ENCODE peak calls at places on chromosomes 11 and 22, in five cellular contexts. G is stomach; P is left colon; F is activated CD4-positive, alpha-beta T cell treated with anti-CD3 and anti-CD28 coated beads for 48 hours; W is body of pancreas. B is an unnamed sample.

GRCh38 chr11:10575346-10575745 is 6.9 kb upstream of the LYVE1 start:
- DNase-seq in W (no peak), F (no peak), G (no peak), P (no peak), B (no peak)

GRCh38 chr11:126161146-126161458 is 50.3 kb downstream of the RPUSD4 start:
- DNase-seq in W (no peak), P (no peak), G (no peak), F (no peak), B (no peak)

GRCh38 chr11:1825039-1825740 is 9.6 kb upstream of the SYT8 start:
- DNase-seq in W (peak), F (peak), G (peak), P (peak), B (peak)

GRCh38 chr22:27764722-27765236 is 36.8 kb downstream of the MN1 start:
- DNase-seq in G (no peak), P (no peak), W (no peak), F (no peak), B (no peak)

GRCh38 chr22:26894766-26895485 is 237.5 kb downstream of the MIAT start:
- DNase-seq in F (peak), W (no peak), G (no peak), P (no peak), B (no peak)

GRCh38 chr11:61698173-61698965 is 18.2 kb downstream of the DAGLA start:
- DNase-seq in G (no peak), F (no peak), P (no peak), W (no peak), B (no peak)

GRCh38 chr11:131486100-131486499 is 115.7 kb downstream of the NTM start:
- DNase-seq in F (no peak), G (no peak), W (no peak), P (no peak), B (no peak)

GRCh38 chr11:44339530-44339883 is 29.6 kb upstream of the ALX4 start:
- DNase-seq in G (no peak), F (no peak), P (no peak), W (no peak), B (no peak)

GRCh38 chr11:79940976-79941735 is 500.3 kb upstream of the TENM4 start:
- DNase-seq in G (no peak), P (no peak), W (no peak), F (no peak), B (no peak)

GRCh38 chr11:64448599-64449380 is 89.8 kb downstream of the RPS6KA4 start:
- DNase-seq in F (peak), W (peak), P (peak), G (peak), B (peak)

GRCh38 chr11:61080526-61080925 is 21.8 kb upstream of the CD5 start:
- DNase-seq in F (no peak), P (no peak), G (no peak), W (no peak), B (no peak)

GRCh38 chr11:4881188-4881587 is 512 bp upstream of the OR51T1 start:
- DNase-seq in G (no peak), P (no peak), W (no peak), F (no peak), B (no peak)

GRCh38 chr22:16793831-16794230 is 31.4 kb downstream of the XKR3 start:
- DNase-seq in G (no peak), P (no peak), W (no peak), F (no peak), B (no peak)

GRCh38 chr11:57641426-57641825 is 8.3 kb downstream of the YPEL4 start:
- DNase-seq in W (no peak), F (no peak), G (no peak), P (no peak), B (peak)

GRCh38 chr11:113401718-113402117 is 14.1 kb downstream of the ANKK1 start:
- DNase-seq in F (no peak), P (peak), W (peak), G (peak), B (no peak)

GRCh38 chr11:94766656-94767291 is 1.4 kb upstream of the AMOTL1 start:
- DNase-seq in W (no peak), F (no peak), G (no peak), P (no peak), B (no peak)

GRCh38 chr11:73308963-73309960 is 1.2 kb downstream of the ARHGEF17 start:
- DNase-seq in P (peak), G (peak), W (peak), F (no peak), B (no peak)

GRCh38 chr11:75388386-75389275 is 10.7 kb upstream of the RPS3 start:
- DNase-seq in P (peak), F (peak), G (peak), W (peak), B (peak)

GRCh38 chr11:373716-374551 is 4.6 kb downstream of the B4GALNT4 start:
- DNase-seq in W (no peak), P (no peak), F (no peak), G (no peak), B (no peak)

GRCh38 chr22:49026476-49027121 is 801.1 kb downstream of the BRD1 start:
- DNase-seq in F (peak), G (no peak), P (no peak), W (no peak), B (no peak)

GRCh38 chr11:111976614-111977140 is 39.5 kb downstream of the DIXDC1 start:
- DNase-seq in F (no peak), W (no peak), G (no peak), P (no peak), B (no peak)

GRCh38 chr22:50315289-50316113 is 8.1 kb upstream of the PLXNB2 start:
- DNase-seq in G (no peak), W (no peak), P (peak), F (no peak), B (no peak)

GRCh38 chr22:35421121-35421520 is 21.2 kb downstream of the MCM5 start:
- DNase-seq in F (no peak), G (no peak), W (no peak), P (no peak), B (no peak)

GRCh38 chr11:86245369-86246292 is 1.1 kb downstream of the EED start:
- DNase-seq in G (no peak), F (peak), W (peak), P (peak), B (peak)